ENCODE peak calls at places on chromosomes 16 and 17, in five cellular contexts. R is esophagus squamous epithelium, G is glutamatergic neuron, J is cardiac muscle cell, C is epithelial cell of proximal tubule. O is an unnamed sample.

GRCh38 chr17:77995146-77995852 is 36.8 kb downstream of the TNRC6C start:
- DNase-seq in R (no peak), G (no peak), J (no peak), C (no peak), O (no peak)

GRCh38 chr16:3902731-3903130 is 22.2 kb upstream of the CREBBP start:
- DNase-seq in R (no peak), G (no peak), J (no peak), C (no peak), O (no peak)

GRCh38 chr16:84853534-84853933 is 33.7 kb downstream of the CRISPLD2 start:
- DNase-seq in R (no peak), G (no peak), J (no peak), C (no peak), O (no peak)

GRCh38 chr17:30363715-30364202 is 15.0 kb upstream of the CPD start:
- DNase-seq in R (no peak), G (no peak), J (peak; percentile 89), C (peak; percentile 100), O (no peak)

GRCh38 chr17:30600830-30601494 is 123.8 kb downstream of the GOSR1 start:
- DNase-seq in R (no peak), G (no peak), J (peak; percentile 29), C (no peak), O (no peak)

GRCh38 chr17:69578385-69578936 is 164.0 kb downstream of the MAP2K6 start:
- DNase-seq in R (no peak), G (no peak), J (no peak), C (no peak), O (no peak)

GRCh38 chr17:73013816-73014663 is 78.4 kb downstream of the SLC39A11 start:
- DNase-seq in R (no peak), G (no peak), J (no peak), C (no peak), O (no peak)

GRCh38 chr17:69477204-69477899 is 62.9 kb downstream of the MAP2K6 start:
- DNase-seq in R (no peak), G (no peak), J (no peak), C (no peak), O (no peak)

GRCh38 chr16:86272744-86273143 is 237.6 kb upstream of the FOXF1 start:
- DNase-seq in R (no peak), G (no peak), J (no peak), C (no peak), O (no peak)

GRCh38 chr17:41325611-41326010 is 10.1 kb upstream of the KRTAP17-1 start:
- DNase-seq in R (no peak), G (no peak), J (no peak), C (no peak), O (no peak)

GRCh38 chr16:71255721-71256120 is 25.2 kb upstream of the HYDIN start:
- DNase-seq in R (no peak), G (peak; percentile 58), J (no peak), C (no peak), O (no peak)

GRCh38 chr16:69363281-69363717 is 11.7 kb upstream of the TMED6 start:
- DNase-seq in R (no peak), G (no peak), J (no peak), C (no peak), O (no peak)

GRCh38 chr16:88815901-88816589 is 4.3 kb upstream of the APRT start:
- DNase-seq in R (no peak), G (peak; percentile 65), J (peak; percentile 22), C (no peak), O (no peak)

GRCh38 chr17:40848583-40849235 is 18.3 kb downstream of the KRT12 start:
- DNase-seq in R (no peak), G (no peak), J (no peak), C (no peak), O (no peak)

GRCh38 chr17:45246338-45246737 is 15.6 kb downstream of the SPATA32 start:
- DNase-seq in R (no peak), G (no peak), J (no peak), C (no peak), O (no peak)

GRCh38 chr17:45243750-45244149 is 18.1 kb downstream of the SPATA32 start:
- DNase-seq in R (no peak), G (no peak), J (no peak), C (no peak), O (no peak)

GRCh38 chr17:45247429-45248131 is 14.3 kb downstream of the SPATA32 start:
- DNase-seq in R (peak; percentile 67), G (peak; percentile 90), J (peak; percentile 89), C (no peak), O (peak; percentile 47)

GRCh38 chr17:45246861-45247428 is 14.9 kb downstream of the SPATA32 start:
- DNase-seq in R (no peak), G (peak; percentile 80), J (no peak), C (no peak), O (no peak)

DNA sequence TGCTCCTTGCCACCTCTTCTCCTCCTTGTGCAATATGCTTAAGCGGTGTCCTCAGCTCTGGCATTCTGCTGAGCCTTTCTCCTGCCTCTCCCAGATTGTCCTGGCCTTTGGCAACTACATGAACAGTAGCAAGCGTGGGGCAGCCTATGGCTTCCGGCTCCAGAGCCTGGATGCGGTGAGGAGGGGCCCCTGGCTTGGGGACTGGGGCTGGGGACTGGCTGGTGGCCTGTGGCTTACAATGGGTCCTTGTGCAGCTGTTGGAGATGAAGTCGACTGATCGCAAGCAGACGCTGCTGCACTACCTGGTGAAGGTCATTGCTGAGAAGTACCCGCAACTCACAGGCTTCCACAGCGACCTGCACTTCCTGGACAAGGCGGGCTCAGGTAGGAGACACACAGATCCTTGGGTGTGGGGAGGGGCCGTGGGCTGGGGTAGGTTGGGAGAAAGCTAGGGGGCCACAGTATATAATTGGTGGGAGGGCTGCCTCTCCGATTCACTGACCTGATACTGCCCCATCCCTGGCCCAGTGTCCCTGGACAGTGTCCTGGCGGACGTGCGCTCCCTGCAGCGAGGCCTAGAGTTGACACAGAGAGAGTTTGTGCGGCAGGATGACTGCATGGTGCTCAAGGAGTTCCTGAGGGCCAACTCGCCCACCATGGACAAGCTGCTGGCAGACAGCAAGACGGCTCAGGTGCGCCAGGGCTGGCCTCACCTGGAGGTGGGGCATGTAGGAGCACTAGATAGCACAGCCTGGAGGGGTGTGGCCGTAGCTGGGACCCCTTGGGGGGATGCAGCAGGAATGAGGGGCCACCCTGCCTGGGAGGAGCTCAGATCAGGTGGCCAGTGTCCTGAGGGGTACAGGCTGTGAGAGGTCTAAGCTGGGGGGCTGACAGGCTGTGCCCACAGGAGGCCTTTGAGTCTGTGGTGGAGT is 16.9 kb downstream of the SPATA32 start:
- DNase-seq in R (no peak), G (no peak), J (no peak), C (no peak), O (no peak)
- TF ChIP-seq CTCF in R (no peak), G (no peak), J (no peak), C (no peak), O (no peak)

GRCh38 chr16:77500286-77500598 is 65.4 kb upstream of the ADAMTS18 start:
- DNase-seq in R (no peak), G (no peak), J (no peak), C (no peak), O (no peak)

GRCh38 chr16:77496934-77497333 is 62.1 kb upstream of the ADAMTS18 start:
- DNase-seq in R (no peak), G (no peak), J (no peak), C (peak; percentile 22), O (no peak)

GRCh38 chr16:77501260-77501659 is 66.4 kb upstream of the ADAMTS18 start:
- DNase-seq in R (no peak), G (no peak), J (no peak), C (no peak), O (no peak)

GRCh38 chr16:77502448-77502847 is 67.6 kb upstream of the ADAMTS18 start:
- DNase-seq in R (no peak), G (no peak), J (no peak), C (no peak), O (no peak)

DNA sequence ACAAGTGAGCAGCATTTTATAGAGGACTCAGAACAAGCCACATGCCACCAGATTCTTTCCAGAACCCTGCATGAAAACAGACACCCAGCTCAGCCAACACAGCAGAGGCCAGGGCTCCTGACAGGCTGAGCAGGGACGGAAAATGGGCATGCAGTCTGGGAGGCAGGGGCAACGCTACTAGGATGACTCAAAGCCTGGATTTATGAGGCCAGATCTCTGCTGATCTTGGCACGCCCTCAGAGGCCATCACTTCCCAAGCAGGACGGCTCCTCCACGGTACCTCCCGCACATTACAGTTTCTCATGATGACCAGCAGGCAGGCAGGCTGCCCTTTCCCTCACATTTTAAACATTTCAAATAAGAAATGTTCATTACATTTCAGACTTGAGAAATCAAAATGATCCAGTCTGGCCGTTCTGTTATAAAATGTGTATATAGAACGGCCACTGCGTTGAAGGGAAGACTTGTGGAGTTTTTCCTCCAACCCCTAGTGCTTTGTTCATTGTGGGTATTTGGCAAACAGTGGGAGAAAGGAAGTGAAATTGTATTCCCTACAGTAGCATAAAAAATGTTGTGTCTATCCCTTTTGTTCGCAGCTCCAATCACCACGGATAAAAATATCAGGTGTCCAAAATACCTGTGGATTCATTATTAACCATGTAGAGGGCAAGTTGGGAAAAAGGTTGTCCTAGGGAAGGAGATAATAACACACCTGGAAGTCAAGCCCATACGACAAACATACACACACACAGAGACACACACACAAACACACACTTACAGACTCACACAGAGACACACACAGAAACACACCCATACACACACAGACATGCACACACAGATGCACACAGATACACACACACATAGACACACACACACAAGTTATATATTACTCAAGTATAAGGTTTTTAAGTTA is 64.8 kb upstream of the ADAMTS18 start:
- DNase-seq in R (no peak), G (no peak), J (peak; percentile 69), C (peak; percentile 22), O (peak; percentile 27)
- TF ChIP-seq CTCF in R (no peak), G (no peak), J (peak; percentile 4), C (no peak), O (no peak)

GRCh38 chr17:343211-343610 is 9.4 kb downstream of the RPH3AL start:
- DNase-seq in R (no peak), G (no peak), J (no peak), C (no peak), O (no peak)
- TF ChIP-seq CTCF in R (no peak), G (no peak), J (no peak), C (no peak), O (no peak)

GRCh38 chr17:45200701-45201100 is 21.0 kb upstream of the FMNL1 start:
- DNase-seq in R (no peak), G (peak; percentile 35), J (peak; percentile 70), C (no peak), O (no peak)
- TF ChIP-seq CTCF in R (no peak), G (no peak), J (no peak), C (no peak), O (no peak)

DNA sequence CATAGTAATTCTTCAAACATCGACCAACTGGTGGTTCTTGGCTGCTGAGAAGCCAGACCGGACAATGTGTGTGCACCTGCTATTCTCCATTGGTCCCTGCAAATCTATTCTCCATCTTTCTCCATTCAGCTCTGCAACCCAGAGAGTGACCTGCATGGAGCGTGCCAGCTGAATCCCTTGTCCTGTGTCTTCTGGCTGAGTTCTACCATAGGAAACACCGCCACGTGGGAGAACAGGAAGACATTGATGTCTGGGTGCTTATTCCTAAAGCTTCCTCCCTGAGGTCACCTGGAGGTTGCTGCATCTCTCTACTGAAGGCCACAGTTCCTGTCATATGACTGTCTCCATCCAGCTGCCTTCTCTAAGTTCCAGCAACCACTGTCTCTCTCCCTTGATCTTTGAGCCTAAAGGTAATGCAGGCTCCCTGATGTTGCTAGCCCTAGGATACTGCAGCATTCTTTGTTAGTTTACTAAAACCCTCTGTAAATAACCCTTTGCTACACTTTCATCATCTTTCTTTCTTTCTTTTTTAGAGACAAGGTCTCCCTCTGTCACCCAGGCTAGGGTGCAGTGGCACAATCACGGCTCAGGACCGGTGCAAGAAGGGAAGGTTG is 10.6 kb upstream of the SMG1 start:
- DNase-seq in R (no peak), G (no peak), J (no peak), C (no peak), O (no peak)
- TF ChIP-seq CTCF in R (no peak), G (no peak), J (no peak), C (no peak), O (no peak)

O was measured in AG09319.